ENCODE peak calls at places on chromosomes 5 and 9, in six cellular contexts. One of them, this sample, is unnamed. For H3K9me3, the result is how much of the 10 kb centered on the place peaks cover.

GRCh38 chr9:130556396-130557076 is 22.8 kb upstream of the FUBP3 start:
- DNase-seq in tibial nerve: no peak
- DNase-seq in stomach: no peak
- DNase-seq in AG04450: no peak
- DNase-seq in adrenal gland: no peak
- DNase-seq in uterus: no peak
- DNase-seq in this sample: no peak

GRCh38 chr9:4583001-4583400 is 79.1 kb upstream of the PLPP6 start:
- DNase-seq in uterus: no peak
- DNase-seq in tibial nerve: no peak
- DNase-seq in adrenal gland: peak
- DNase-seq in AG04450: no peak
- DNase-seq in stomach: no peak
- DNase-seq in this sample: no peak

GRCh38 chr5:177111720-177112394 is 21.7 kb upstream of the NSD1 start:
- DNase-seq in AG04450: no peak
- DNase-seq in tibial nerve: peak
- DNase-seq in adrenal gland: peak
- DNase-seq in uterus: peak
- DNase-seq in stomach: peak
- DNase-seq in this sample: peak

GRCh38 chr5:1099931-1100651 is 11.8 kb downstream of the SLC12A7 start:
- DNase-seq in tibial nerve: no peak
- DNase-seq in uterus: no peak
- DNase-seq in adrenal gland: no peak
- DNase-seq in AG04450: no peak
- DNase-seq in stomach: no peak
- DNase-seq in this sample: no peak

GRCh38 chr9:98943682-98944129 is at the start of gene COL15A1:
- DNase-seq in uterus: peak
- DNase-seq in adrenal gland: peak
- DNase-seq in AG04450: no peak
- DNase-seq in stomach: no peak
- DNase-seq in tibial nerve: no peak
- DNase-seq in this sample: no peak

GRCh38 chr5:1736889-1737711 is 62.5 kb downstream of the MRPL36 start:
- DNase-seq in tibial nerve: no peak
- DNase-seq in uterus: no peak
- DNase-seq in adrenal gland: peak
- DNase-seq in AG04450: no peak
- DNase-seq in stomach: peak
- DNase-seq in this sample: no peak

GRCh38 chr5:61289241-61289640 is 42.8 kb upstream of the ZSWIM6 start:
- DNase-seq in AG04450: no peak
- DNase-seq in stomach: no peak
- DNase-seq in tibial nerve: no peak
- DNase-seq in adrenal gland: no peak
- DNase-seq in uterus: no peak
- DNase-seq in this sample: no peak

GRCh38 chr5:37326536-37326935 is 44.4 kb downstream of the NUP155 start:
- DNase-seq in AG04450: no peak
- DNase-seq in stomach: no peak
- DNase-seq in uterus: no peak
- DNase-seq in tibial nerve: no peak
- DNase-seq in adrenal gland: no peak
- DNase-seq in this sample: no peak

DNA sequence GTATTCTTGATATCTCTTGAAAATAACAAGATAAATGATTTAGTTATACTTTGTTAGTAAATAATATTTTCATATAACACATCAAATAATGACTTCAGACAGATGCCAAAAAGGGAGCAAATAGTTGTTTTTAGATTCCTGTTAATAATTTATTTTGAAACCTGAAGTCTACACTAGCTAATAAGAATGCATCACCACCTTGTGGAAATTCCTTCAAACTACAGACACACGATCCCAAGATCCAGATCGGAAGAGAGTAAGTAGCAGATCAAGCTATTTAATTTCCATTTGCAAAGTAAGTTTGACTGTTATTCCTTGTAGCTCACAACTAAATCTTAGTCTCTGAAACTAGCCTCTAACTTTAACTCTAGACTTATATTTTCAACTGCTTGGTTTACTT is 35.5 kb upstream of the ISL1 start:
- DNase-seq in AG04450: no peak
- DNase-seq in adrenal gland: no peak
- DNase-seq in stomach: no peak
- DNase-seq in tibial nerve: no peak
- DNase-seq in uterus: no peak
- DNase-seq in this sample: no peak
- TF ChIP-seq CTCF in AG04450: no peak
- TF ChIP-seq CTCF in adrenal gland: no peak
- TF ChIP-seq CTCF in stomach: peak
- TF ChIP-seq CTCF in tibial nerve: no peak
- TF ChIP-seq CTCF in uterus: no peak
- TF ChIP-seq CTCF in this sample: no peak

DNA sequence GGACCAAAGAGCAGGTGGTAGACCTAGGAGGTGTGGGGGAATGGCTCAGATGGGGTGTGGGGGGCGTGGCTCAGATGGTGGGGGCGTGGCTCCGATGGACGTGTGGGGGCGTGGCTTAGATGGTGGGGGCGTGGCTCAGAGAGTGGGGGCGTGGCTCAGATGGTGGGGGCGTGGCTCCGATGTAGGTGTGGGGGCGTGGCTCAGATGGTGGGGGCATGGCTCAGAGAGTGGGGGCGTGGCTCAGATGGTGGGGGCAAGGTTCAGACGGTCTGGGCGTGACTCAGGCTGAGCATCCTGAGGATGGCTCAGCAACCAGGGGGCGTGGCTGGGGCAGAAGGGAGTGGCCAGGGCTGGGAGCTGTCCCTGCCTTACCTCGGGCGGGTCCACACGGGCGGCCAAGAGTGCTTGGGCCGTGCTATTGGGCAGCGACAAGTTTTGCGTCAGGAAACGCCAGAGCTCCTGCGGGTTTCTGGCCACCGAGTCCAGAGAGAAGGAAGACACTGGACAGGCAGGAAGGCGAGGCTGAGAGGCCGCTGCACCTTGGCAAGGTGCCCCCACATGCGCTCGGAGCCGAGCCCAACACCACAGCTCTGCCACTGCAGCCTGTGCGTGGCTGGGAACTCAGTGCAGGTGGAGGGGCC is 5.9 kb downstream of the ABCA2 start:
- DNase-seq in tibial nerve: no peak
- DNase-seq in AG04450: no peak
- DNase-seq in uterus: no peak
- DNase-seq in adrenal gland: peak
- DNase-seq in stomach: peak
- DNase-seq in this sample: peak
- H3K27ac ChIP-seq in tibial nerve: peak
- H3K27ac ChIP-seq in AG04450: no peak
- H3K27ac ChIP-seq in uterus: no peak
- H3K27ac ChIP-seq in adrenal gland: no peak
- H3K27ac ChIP-seq in stomach: no peak
- H3K27ac ChIP-seq in this sample: no peak

DNA sequence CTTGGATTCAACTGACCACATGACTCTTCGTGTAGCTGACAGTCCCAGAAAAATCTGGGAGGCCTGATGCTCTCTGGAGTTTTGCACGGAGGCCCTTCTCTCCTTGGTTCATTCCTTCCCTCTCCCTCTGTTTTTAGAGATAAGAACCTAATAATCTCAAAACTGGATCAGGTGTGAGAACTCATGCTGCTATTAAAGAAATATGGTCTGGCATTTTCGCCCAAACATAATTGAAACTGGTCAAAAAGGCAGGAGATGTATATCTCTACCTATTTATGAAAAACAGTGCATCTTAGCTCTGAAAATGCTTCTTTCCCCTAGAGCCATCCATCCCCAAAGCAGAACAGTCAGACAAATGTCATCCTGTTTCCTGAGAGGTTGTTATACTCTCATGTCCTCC is 397.5 kb downstream of the PRELID2 start:
- DNase-seq in AG04450: no peak
- DNase-seq in tibial nerve: no peak
- DNase-seq in stomach: no peak
- DNase-seq in uterus: no peak
- DNase-seq in adrenal gland: no peak
- DNase-seq in this sample: no peak
- H3K9me3 ChIP-seq in AG04450: under half
- H3K9me3 ChIP-seq in tibial nerve: under half
- H3K9me3 ChIP-seq in stomach: under half
- H3K9me3 ChIP-seq in uterus: under half
- H3K9me3 ChIP-seq in adrenal gland: under half
- H3K9me3 ChIP-seq in this sample: under half

DNA sequence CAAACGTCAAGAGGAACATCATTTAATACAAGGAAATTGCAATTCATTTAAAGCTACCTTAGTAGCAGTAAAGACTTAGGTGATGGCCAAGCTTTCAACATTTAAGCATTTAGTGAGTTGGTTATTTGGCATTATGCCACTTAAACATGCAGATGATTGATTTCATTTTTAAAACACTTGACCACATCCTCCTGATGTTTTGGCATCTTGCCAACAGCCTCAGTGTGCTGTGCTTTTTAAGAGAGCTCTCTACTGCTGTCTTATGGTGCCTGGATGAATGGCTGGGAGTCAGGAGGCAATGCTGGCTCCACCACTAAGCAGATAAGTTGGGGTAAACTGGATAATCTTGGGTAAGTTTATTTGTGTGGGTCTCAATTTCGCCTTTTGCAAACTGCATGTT is 364.5 kb downstream of the MAN2A1 start:
- DNase-seq in adrenal gland: peak
- DNase-seq in uterus: no peak
- DNase-seq in tibial nerve: peak
- DNase-seq in stomach: peak
- DNase-seq in AG04450: no peak
- DNase-seq in this sample: peak
- TF ChIP-seq CTCF in adrenal gland: no peak
- TF ChIP-seq CTCF in uterus: no peak
- TF ChIP-seq CTCF in tibial nerve: no peak
- TF ChIP-seq CTCF in stomach: no peak
- TF ChIP-seq CTCF in AG04450: no peak
- TF ChIP-seq CTCF in this sample: peak

DNA sequence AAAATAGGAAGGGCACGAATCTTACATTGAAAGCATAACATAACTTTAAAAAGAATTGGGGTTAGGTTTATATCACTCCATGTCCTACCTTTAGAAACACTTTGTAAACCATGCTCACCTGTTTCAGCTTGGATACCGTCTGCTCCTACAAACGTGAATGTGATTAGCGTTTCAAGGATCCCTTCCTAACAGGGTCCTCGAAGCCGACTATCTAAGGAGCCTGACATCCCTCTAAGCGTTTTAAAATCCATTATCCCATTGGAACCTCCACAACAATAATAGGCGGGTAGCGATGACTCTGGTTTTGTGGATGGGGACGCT is 1.0 kb downstream of the SVEP1 start:
- DNase-seq in uterus: no peak
- DNase-seq in tibial nerve: no peak
- DNase-seq in adrenal gland: no peak
- DNase-seq in AG04450: no peak
- DNase-seq in stomach: no peak
- DNase-seq in this sample: no peak
- H3K27ac ChIP-seq in uterus: peak
- H3K27ac ChIP-seq in tibial nerve: peak
- H3K27ac ChIP-seq in adrenal gland: no peak
- H3K27ac ChIP-seq in AG04450: no peak
- H3K27ac ChIP-seq in stomach: peak
- H3K27ac ChIP-seq in this sample: no peak

GRCh38 chr9:20148416-20148815 is 359.6 kb upstream of the SLC24A2 start:
- DNase-seq in uterus: no peak
- DNase-seq in adrenal gland: no peak
- DNase-seq in AG04450: no peak
- DNase-seq in tibial nerve: no peak
- DNase-seq in stomach: no peak
- DNase-seq in this sample: no peak

GRCh38 chr9:20139755-20140154 is 350.9 kb upstream of the SLC24A2 start:
- DNase-seq in tibial nerve: no peak
- DNase-seq in adrenal gland: no peak
- DNase-seq in AG04450: no peak
- DNase-seq in stomach: no peak
- DNase-seq in uterus: no peak
- DNase-seq in this sample: no peak

DNA sequence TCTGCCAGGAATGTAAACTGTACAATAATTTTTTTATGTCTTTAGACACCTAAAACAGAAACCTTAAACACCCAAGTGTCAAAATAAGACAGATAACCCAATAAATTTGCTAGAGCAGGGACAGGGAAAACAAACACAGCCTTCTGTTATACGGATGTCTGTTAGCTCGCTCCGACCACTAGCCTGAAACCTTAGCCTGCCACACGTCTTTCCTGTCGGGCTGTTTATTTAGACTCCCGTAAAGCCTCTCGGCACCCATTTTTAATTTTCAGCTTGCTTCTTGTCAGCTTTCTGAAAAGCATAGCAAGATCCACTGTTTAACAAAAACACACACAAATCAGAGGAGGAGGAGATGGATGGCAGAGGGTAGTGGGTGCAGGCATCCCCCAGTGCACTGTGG is 355.4 kb upstream of the SLC24A2 start:
- DNase-seq in AG04450: no peak
- DNase-seq in uterus: no peak
- DNase-seq in stomach: no peak
- DNase-seq in tibial nerve: no peak
- DNase-seq in adrenal gland: no peak
- DNase-seq in this sample: no peak
- H3K9me3 ChIP-seq in AG04450: under half
- H3K9me3 ChIP-seq in uterus: under half
- H3K9me3 ChIP-seq in stomach: under half
- H3K9me3 ChIP-seq in tibial nerve: under half
- H3K9me3 ChIP-seq in adrenal gland: under half
- H3K9me3 ChIP-seq in this sample: under half

This sample was measured in CD4-positive, alpha-beta T cell.